ENCODE peak calls at places on chromosome 18, in ten cellular contexts. R, P, F, U, Q, O, Z, T, C and Y are unnamed samples.

GRCh38 chr18:74493689-74494088 is 2.5 kb upstream of the CNDP2 start:
- DNase-seq in R (peak; percentile 90), P (peak; percentile 49), F (peak; percentile 66), U (no peak), Q (peak; percentile 53), O (peak; percentile 76), Z (no peak), T (peak; percentile 71), C (peak; percentile 65), Y (peak; percentile 39)

GRCh38 chr18:10682368-10682714 is 156.5 kb downstream of the NAPG start:
- DNase-seq in R (no peak), P (no peak), F (no peak), U (no peak), Q (no peak), O (no peak), Z (no peak), T (no peak), C (no peak), Y (no peak)

GRCh38 chr18:13566941-13567762 is 159.2 kb downstream of the FAM210A start:
- DNase-seq in R (no peak), P (peak; percentile 12), F (no peak), U (peak; percentile 78), Q (no peak), O (no peak), Z (peak; percentile 59), T (peak; percentile 28), C (no peak), Y (peak; percentile 79)

GRCh38 chr18:55857409-55857808 is 269.4 kb upstream of the TCF4 start:
- DNase-seq in R (no peak), P (no peak), F (no peak), U (no peak), Q (no peak), O (no peak), Z (no peak), T (no peak), C (no peak), Y (no peak)

GRCh38 chr18:22844184-22844583 is 88.9 kb upstream of the RBBP8 start:
- DNase-seq in R (no peak), P (no peak), F (no peak), U (no peak), Q (no peak), O (no peak), Z (no peak), T (no peak), C (no peak), Y (no peak)

GRCh38 chr18:72208920-72209676 is 335.0 kb downstream of the CBLN2 start:
- DNase-seq in R (no peak), P (no peak), F (no peak), U (no peak), Q (no peak), O (no peak), Z (no peak), T (no peak), C (no peak), Y (no peak)

GRCh38 chr18:24019641-24020331 is 5.2 kb downstream of the TTC39C start:
- DNase-seq in R (no peak), P (peak; percentile 82), F (no peak), U (no peak), Q (no peak), O (no peak), Z (peak; percentile 52), T (peak; percentile 80), C (no peak), Y (peak; percentile 62)

GRCh38 chr18:7370812-7371211 is 139.9 kb downstream of the LRRC30 start:
- DNase-seq in R (no peak), P (peak; percentile 78), F (no peak), U (no peak), Q (peak; percentile 64), O (no peak), Z (no peak), T (no peak), C (no peak), Y (no peak)

GRCh38 chr18:10476430-10476829 is 22.0 kb downstream of the APCDD1 start:
- DNase-seq in R (peak; percentile 67), P (no peak), F (no peak), U (no peak), Q (no peak), O (no peak), Z (no peak), T (no peak), C (no peak), Y (no peak)

GRCh38 chr18:29181151-29181901 is 1004.4 kb upstream of the CDH2 start:
- DNase-seq in R (no peak), P (no peak), F (no peak), U (no peak), Q (no peak), O (no peak), Z (no peak), T (no peak), C (no peak), Y (no peak)

GRCh38 chr18:79554945-79555645 is 124.5 kb upstream of the CTDP1 start:
- DNase-seq in R (no peak), P (no peak), F (no peak), U (peak; percentile 25), Q (no peak), O (no peak), Z (no peak), T (no peak), C (peak; percentile 22), Y (no peak)

GRCh38 chr18:9706081-9706935 is 1.8 kb upstream of the RAB31 start:
- DNase-seq in R (no peak), P (no peak), F (peak; percentile 6), U (no peak), Q (no peak), O (no peak), Z (no peak), T (no peak), C (no peak), Y (no peak)

GRCh38 chr18:39761273-39761672 is 2193.8 kb upstream of the PIK3C3 start:
- DNase-seq in R (no peak), P (no peak), F (no peak), U (no peak), Q (no peak), O (no peak), Z (no peak), T (no peak), C (no peak), Y (no peak)

GRCh38 chr18:32847719-32848118 is 74.9 kb upstream of the KLHL14 start:
- DNase-seq in R (no peak), P (no peak), F (no peak), U (no peak), Q (no peak), O (no peak), Z (no peak), T (no peak), C (peak; percentile 63), Y (no peak)

GRCh38 chr18:78362198-78362597 is 617.4 kb upstream of the SALL3 start:
- DNase-seq in R (no peak), P (no peak), F (no peak), U (no peak), Q (no peak), O (no peak), Z (no peak), T (no peak), C (no peak), Y (no peak)

GRCh38 chr18:78765142-78765541 is 214.5 kb upstream of the SALL3 start:
- DNase-seq in R (no peak), P (no peak), F (no peak), U (no peak), Q (no peak), O (no peak), Z (no peak), T (no peak), C (no peak), Y (no peak)

GRCh38 chr18:22980394-22980793 is 47.3 kb downstream of the RBBP8 start:
- DNase-seq in R (no peak), P (no peak), F (no peak), U (no peak), Q (no peak), O (no peak), Z (no peak), T (no peak), C (no peak), Y (no peak)

GRCh38 chr18:76801567-76802505 is 20.5 kb upstream of the ZNF236 start:
- DNase-seq in R (peak; percentile 72), P (peak; percentile 55), F (peak; percentile 32), U (peak; percentile 72), Q (peak; percentile 69), O (peak; percentile 66), Z (peak; percentile 83), T (peak; percentile 24), C (peak; percentile 76), Y (peak; percentile 90)

GRCh38 chr18:32308493-32309120 is 118.8 kb downstream of the MEP1B start:
- DNase-seq in R (no peak), P (peak; percentile 66), F (peak; percentile 41), U (no peak), Q (no peak), O (no peak), Z (no peak), T (no peak), C (no peak), Y (no peak)